ENCODE peak calls at places on chromosome 22, in nine cellular contexts. One of them, this sample, is unnamed.
A peak's percentile ranks its signal among the peaks of the same experiment; 100 is the strongest.

GRCh38 chr22:38706885-38707180 is 1.1 kb downstream of the GTPBP1 start:
- DNase-seq in tibial artery: no peak
- DNase-seq in endodermal cell: no peak
- DNase-seq in psoas muscle: no peak
- DNase-seq in heart right ventricle: no peak
- DNase-seq in aorta: no peak
- DNase-seq in endothelial cell of umbilical vein: no peak
- DNase-seq in colonic mucosa: no peak
- DNase-seq in Karpas-422: no peak
- DNase-seq in this sample: no peak

GRCh38 chr22:41449321-41449720 is 2.7 kb upstream of the TOB2 start:
- DNase-seq in Karpas-422: peak; percentile 63
- DNase-seq in psoas muscle: no peak
- DNase-seq in heart right ventricle: no peak
- DNase-seq in aorta: peak; percentile 44
- DNase-seq in colonic mucosa: no peak
- DNase-seq in tibial artery: no peak
- DNase-seq in endodermal cell: no peak
- DNase-seq in endothelial cell of umbilical vein: no peak
- DNase-seq in this sample: peak; percentile 17

GRCh38 chr22:39176067-39176621 is 23.7 kb upstream of the CBX7 start:
- DNase-seq in Karpas-422: no peak
- DNase-seq in heart right ventricle: peak; percentile 76
- DNase-seq in tibial artery: peak; percentile 53
- DNase-seq in psoas muscle: peak; percentile 74
- DNase-seq in endodermal cell: peak; percentile 91
- DNase-seq in colonic mucosa: no peak
- DNase-seq in endothelial cell of umbilical vein: peak; percentile 78
- DNase-seq in aorta: peak; percentile 85
- DNase-seq in this sample: no peak

GRCh38 chr22:44676441-44677298 is 25.3 kb upstream of the PRR5 start:
- DNase-seq in Karpas-422: no peak
- DNase-seq in heart right ventricle: no peak
- DNase-seq in colonic mucosa: peak; percentile 82
- DNase-seq in psoas muscle: no peak
- DNase-seq in aorta: no peak
- DNase-seq in endodermal cell: peak; percentile 69
- DNase-seq in tibial artery: no peak
- DNase-seq in endothelial cell of umbilical vein: no peak
- DNase-seq in this sample: no peak

GRCh38 chr22:32828150-32828549 is 26.6 kb downstream of the TIMP3 start:
- DNase-seq in tibial artery: no peak
- DNase-seq in psoas muscle: no peak
- DNase-seq in heart right ventricle: no peak
- DNase-seq in endodermal cell: no peak
- DNase-seq in endothelial cell of umbilical vein: no peak
- DNase-seq in colonic mucosa: no peak
- DNase-seq in aorta: no peak
- DNase-seq in Karpas-422: no peak
- DNase-seq in this sample: no peak

GRCh38 chr22:22344430-22344829 is 99.8 kb downstream of the VPREB1 start:
- DNase-seq in Karpas-422: no peak
- DNase-seq in endothelial cell of umbilical vein: no peak
- DNase-seq in aorta: no peak
- DNase-seq in tibial artery: no peak
- DNase-seq in endodermal cell: no peak
- DNase-seq in heart right ventricle: no peak
- DNase-seq in psoas muscle: no peak
- DNase-seq in colonic mucosa: no peak
- DNase-seq in this sample: no peak

GRCh38 chr22:39216143-39216490 is 28.7 kb downstream of the PDGFB start:
- DNase-seq in colonic mucosa: no peak
- DNase-seq in tibial artery: no peak
- DNase-seq in endothelial cell of umbilical vein: no peak
- DNase-seq in heart right ventricle: no peak
- DNase-seq in psoas muscle: no peak
- DNase-seq in Karpas-422: no peak
- DNase-seq in endodermal cell: no peak
- DNase-seq in aorta: peak; percentile 55
- DNase-seq in this sample: no peak

GRCh38 chr22:21051836-21052400 is 6.2 kb downstream of the LRRC74B start:
- DNase-seq in psoas muscle: no peak
- DNase-seq in endothelial cell of umbilical vein: no peak
- DNase-seq in colonic mucosa: no peak
- DNase-seq in endodermal cell: no peak
- DNase-seq in Karpas-422: peak; percentile 41
- DNase-seq in tibial artery: no peak
- DNase-seq in aorta: no peak
- DNase-seq in heart right ventricle: no peak
- DNase-seq in this sample: no peak

GRCh38 chr22:23259916-23260644 is 79.8 kb downstream of the BCR start:
- DNase-seq in endothelial cell of umbilical vein: no peak
- DNase-seq in endodermal cell: peak; percentile 89
- DNase-seq in colonic mucosa: no peak
- DNase-seq in heart right ventricle: no peak
- DNase-seq in Karpas-422: no peak
- DNase-seq in psoas muscle: no peak
- DNase-seq in aorta: no peak
- DNase-seq in tibial artery: no peak
- DNase-seq in this sample: no peak

DNA sequence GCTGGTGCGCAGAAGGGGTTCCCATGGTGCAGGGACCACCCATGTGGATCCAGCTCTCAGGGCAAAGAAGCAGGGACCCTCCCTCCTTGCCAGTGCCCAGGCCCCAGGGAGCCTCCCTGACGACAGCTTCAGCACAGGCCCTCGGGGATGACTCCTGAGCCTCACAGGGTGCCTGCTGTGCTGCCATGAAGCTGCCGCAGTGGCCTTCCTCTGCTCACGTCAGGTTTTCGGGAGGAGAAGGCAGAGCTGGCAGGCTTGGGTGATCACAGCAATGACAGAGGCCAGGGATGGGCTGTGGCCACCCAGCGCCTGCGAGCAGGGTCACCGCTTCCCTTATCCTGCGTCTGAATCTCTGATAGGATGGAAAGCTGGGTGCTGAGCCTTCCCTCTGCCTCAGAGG is 276.2 kb downstream of the BRD1 start:
- DNase-seq in endodermal cell: no peak
- DNase-seq in aorta: peak; percentile 55
- DNase-seq in colonic mucosa: no peak
- DNase-seq in endothelial cell of umbilical vein: no peak
- DNase-seq in heart right ventricle: no peak
- DNase-seq in psoas muscle: no peak
- DNase-seq in Karpas-422: no peak
- DNase-seq in tibial artery: peak; percentile 15
- DNase-seq in this sample: no peak
- H3K9me3 ChIP-seq in endodermal cell: no peaks in the 10 kb centered on the region
- H3K9me3 ChIP-seq in aorta: peaks cover 11% of the 10 kb centered on the region
- H3K9me3 ChIP-seq in colonic mucosa: no peaks in the 10 kb centered on the region
- H3K9me3 ChIP-seq in endothelial cell of umbilical vein: peaks cover 5% of the 10 kb centered on the region
- H3K9me3 ChIP-seq in heart right ventricle: no peaks in the 10 kb centered on the region
- H3K9me3 ChIP-seq in psoas muscle: no peaks in the 10 kb centered on the region
- H3K9me3 ChIP-seq in Karpas-422: peaks cover 9% of the 10 kb centered on the region
- H3K9me3 ChIP-seq in tibial artery: peaks cover 11% of the 10 kb centered on the region
- H3K9me3 ChIP-seq in this sample: no peaks in the 10 kb centered on the region

GRCh38 chr22:47929073-47929472 is 1166.6 kb downstream of the TBC1D22A start:
- DNase-seq in psoas muscle: no peak
- DNase-seq in endothelial cell of umbilical vein: no peak
- DNase-seq in tibial artery: no peak
- DNase-seq in colonic mucosa: no peak
- DNase-seq in Karpas-422: peak; percentile 62
- DNase-seq in heart right ventricle: no peak
- DNase-seq in endodermal cell: no peak
- DNase-seq in aorta: no peak
- DNase-seq in this sample: no peak
- H3K9me3 ChIP-seq in psoas muscle: no peaks in the 10 kb centered on the region
- H3K9me3 ChIP-seq in endothelial cell of umbilical vein: peaks cover 8% of the 10 kb centered on the region
- H3K9me3 ChIP-seq in tibial artery: peaks cover 3% of the 10 kb centered on the region
- H3K9me3 ChIP-seq in colonic mucosa: no peaks in the 10 kb centered on the region
- H3K9me3 ChIP-seq in Karpas-422: no peaks in the 10 kb centered on the region
- H3K9me3 ChIP-seq in heart right ventricle: peaks cover 7% of the 10 kb centered on the region
- H3K9me3 ChIP-seq in endodermal cell: peaks cover 54% of the 10 kb centered on the region
- H3K9me3 ChIP-seq in aorta: peaks cover 8% of the 10 kb centered on the region
- H3K9me3 ChIP-seq in this sample: peaks cover 2% of the 10 kb centered on the region

GRCh38 chr22:47854680-47855079 is 1092.2 kb downstream of the TBC1D22A start:
- DNase-seq in aorta: no peak
- DNase-seq in heart right ventricle: no peak
- DNase-seq in endodermal cell: no peak
- DNase-seq in psoas muscle: no peak
- DNase-seq in colonic mucosa: no peak
- DNase-seq in Karpas-422: no peak
- DNase-seq in tibial artery: no peak
- DNase-seq in endothelial cell of umbilical vein: no peak
- DNase-seq in this sample: no peak

GRCh38 chr22:47850644-47851151 is 1088.2 kb downstream of the TBC1D22A start:
- DNase-seq in endodermal cell: no peak
- DNase-seq in colonic mucosa: no peak
- DNase-seq in heart right ventricle: no peak
- DNase-seq in psoas muscle: no peak
- DNase-seq in aorta: no peak
- DNase-seq in tibial artery: no peak
- DNase-seq in endothelial cell of umbilical vein: no peak
- DNase-seq in Karpas-422: no peak
- DNase-seq in this sample: no peak

GRCh38 chr22:47851586-47851985 is 1089.1 kb downstream of the TBC1D22A start:
- DNase-seq in endothelial cell of umbilical vein: no peak
- DNase-seq in heart right ventricle: no peak
- DNase-seq in aorta: no peak
- DNase-seq in colonic mucosa: no peak
- DNase-seq in psoas muscle: no peak
- DNase-seq in Karpas-422: no peak
- DNase-seq in endodermal cell: no peak
- DNase-seq in tibial artery: no peak
- DNase-seq in this sample: no peak

GRCh38 chr22:47858773-47859306 is 1096.4 kb downstream of the TBC1D22A start:
- DNase-seq in Karpas-422: no peak
- DNase-seq in heart right ventricle: no peak
- DNase-seq in tibial artery: no peak
- DNase-seq in colonic mucosa: no peak
- DNase-seq in aorta: no peak
- DNase-seq in endodermal cell: no peak
- DNase-seq in endothelial cell of umbilical vein: no peak
- DNase-seq in psoas muscle: no peak
- DNase-seq in this sample: no peak

DNA sequence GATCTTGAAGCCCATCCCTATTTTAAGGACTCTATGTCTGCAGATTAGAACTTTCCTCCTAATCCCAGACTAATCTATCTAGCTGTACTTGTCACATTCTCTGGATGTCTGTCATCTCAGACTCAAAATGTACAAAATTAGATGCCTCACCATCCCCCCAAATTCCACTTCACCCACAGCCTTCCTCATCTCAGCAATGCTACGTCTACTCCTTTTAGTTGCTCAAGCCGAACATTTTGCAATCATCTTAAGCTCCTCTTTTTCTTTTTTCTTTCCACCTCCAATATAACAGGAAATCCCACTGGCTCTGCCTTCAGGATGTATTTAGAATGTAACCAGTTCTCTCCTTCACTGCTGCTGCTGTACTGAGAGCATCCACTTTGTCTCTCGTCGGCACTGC is 1091.8 kb downstream of the TBC1D22A start:
- DNase-seq in endodermal cell: no peak
- DNase-seq in colonic mucosa: no peak
- DNase-seq in psoas muscle: no peak
- DNase-seq in aorta: no peak
- DNase-seq in tibial artery: no peak
- DNase-seq in Karpas-422: no peak
- DNase-seq in heart right ventricle: no peak
- DNase-seq in endothelial cell of umbilical vein: no peak
- DNase-seq in this sample: no peak
- H3K9me3 ChIP-seq in endodermal cell: peaks cover 9% of the 10 kb centered on the region
- H3K9me3 ChIP-seq in colonic mucosa: no peaks in the 10 kb centered on the region
- H3K9me3 ChIP-seq in psoas muscle: no peaks in the 10 kb centered on the region
- H3K9me3 ChIP-seq in aorta: no peaks in the 10 kb centered on the region
- H3K9me3 ChIP-seq in tibial artery: no peaks in the 10 kb centered on the region
- H3K9me3 ChIP-seq in Karpas-422: no peaks in the 10 kb centered on the region
- H3K9me3 ChIP-seq in heart right ventricle: no peaks in the 10 kb centered on the region
- H3K9me3 ChIP-seq in endothelial cell of umbilical vein: peaks cover 6% of the 10 kb centered on the region
- H3K9me3 ChIP-seq in this sample: no peaks in the 10 kb centered on the region

DNA sequence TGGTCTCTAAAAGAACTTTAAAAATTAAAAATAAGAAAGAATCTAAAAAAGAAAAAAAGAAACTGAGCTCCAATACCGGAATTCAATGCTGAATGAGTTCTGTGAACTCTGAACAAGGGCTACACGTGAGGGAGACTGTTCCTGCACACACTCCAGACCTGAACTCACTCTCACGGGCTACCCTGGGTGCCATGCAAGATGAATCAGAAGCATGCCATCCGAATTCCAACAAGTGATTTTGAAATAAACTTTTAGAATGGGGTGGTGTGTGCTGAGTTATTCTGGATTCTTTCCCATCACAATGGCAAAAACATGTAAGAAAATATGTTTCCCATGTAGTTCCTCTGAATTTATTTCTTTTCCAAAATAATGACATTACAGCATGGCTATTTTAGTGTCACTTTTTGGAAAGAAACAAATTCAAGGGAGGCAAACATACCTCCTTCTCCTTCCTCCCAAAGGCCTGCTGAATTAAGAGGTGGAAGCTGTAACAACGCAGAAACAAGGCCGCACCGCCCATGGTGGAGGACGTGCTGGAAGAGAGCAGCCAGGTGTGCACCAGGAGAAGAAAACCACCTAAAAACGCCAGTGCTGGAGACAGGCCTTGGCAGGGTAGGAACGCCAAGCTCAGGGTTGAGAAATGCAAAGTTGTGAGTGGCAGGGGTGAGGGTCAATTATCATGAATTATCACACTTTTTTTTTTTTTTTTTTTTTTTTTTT is 63.2 kb upstream of the ARFGAP3 start:
- DNase-seq in aorta: peak; percentile 61
- DNase-seq in endothelial cell of umbilical vein: no peak
- DNase-seq in heart right ventricle: no peak
- DNase-seq in endodermal cell: no peak
- DNase-seq in Karpas-422: no peak
- DNase-seq in tibial artery: no peak
- DNase-seq in psoas muscle: no peak
- DNase-seq in colonic mucosa: no peak
- DNase-seq in this sample: no peak
- H3K9me3 ChIP-seq in aorta: no peaks in the 10 kb centered on the region
- H3K9me3 ChIP-seq in endothelial cell of umbilical vein: no peaks in the 10 kb centered on the region
- H3K9me3 ChIP-seq in heart right ventricle: no peaks in the 10 kb centered on the region
- H3K9me3 ChIP-seq in endodermal cell: no peaks in the 10 kb centered on the region
- H3K9me3 ChIP-seq in Karpas-422: no peaks in the 10 kb centered on the region
- H3K9me3 ChIP-seq in tibial artery: no peaks in the 10 kb centered on the region
- H3K9me3 ChIP-seq in psoas muscle: no peaks in the 10 kb centered on the region
- H3K9me3 ChIP-seq in colonic mucosa: no peaks in the 10 kb centered on the region
- H3K9me3 ChIP-seq in this sample: no peaks in the 10 kb centered on the region

DNA sequence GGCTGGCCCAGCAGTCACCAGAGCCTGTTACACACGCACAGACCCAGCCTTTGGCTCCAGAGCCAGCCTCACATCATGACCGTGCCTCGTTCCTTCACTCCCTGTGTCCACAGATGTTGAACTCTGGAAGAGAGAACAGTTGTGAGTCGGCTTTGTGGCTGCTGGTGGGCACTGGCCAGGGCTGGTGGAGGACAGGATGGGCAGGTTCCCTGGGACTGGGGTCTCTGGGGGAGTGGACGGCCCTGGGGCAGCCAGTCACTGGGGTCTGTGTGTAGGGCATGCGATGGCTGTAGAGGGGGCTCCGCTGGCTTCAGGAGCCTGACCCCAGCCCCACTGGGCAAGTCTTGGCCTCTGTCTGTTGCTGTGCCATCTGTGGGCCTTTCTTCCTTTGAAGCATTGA is 1070.1 kb downstream of the BRD1 start:
- DNase-seq in endothelial cell of umbilical vein: no peak
- DNase-seq in aorta: peak; percentile 53
- DNase-seq in endodermal cell: peak; percentile 25
- DNase-seq in psoas muscle: no peak
- DNase-seq in heart right ventricle: no peak
- DNase-seq in Karpas-422: peak; percentile 48
- DNase-seq in colonic mucosa: peak; percentile 13
- DNase-seq in tibial artery: peak; percentile 9
- DNase-seq in this sample: no peak
- H3K9me3 ChIP-seq in endothelial cell of umbilical vein: peaks cover 15% of the 10 kb centered on the region
- H3K9me3 ChIP-seq in aorta: peaks cover 2% of the 10 kb centered on the region
- H3K9me3 ChIP-seq in endodermal cell: no peaks in the 10 kb centered on the region
- H3K9me3 ChIP-seq in psoas muscle: no peaks in the 10 kb centered on the region
- H3K9me3 ChIP-seq in heart right ventricle: no peaks in the 10 kb centered on the region
- H3K9me3 ChIP-seq in Karpas-422: no peaks in the 10 kb centered on the region
- H3K9me3 ChIP-seq in colonic mucosa: no peaks in the 10 kb centered on the region
- H3K9me3 ChIP-seq in tibial artery: no peaks in the 10 kb centered on the region
- H3K9me3 ChIP-seq in this sample: no peaks in the 10 kb centered on the region

This sample was measured in A673.